ENCODE peak calls at places on chromosomes 16 and 17, in six cellular contexts. H is GM12878, Q is neural progenitor cell, G is heart left ventricle, U is IMR-90, S is A673. Z is an unnamed sample. For H3K9me3, the result is how much of the 10 kb centered on the place peaks cover.

GRCh38 chr16:3783516-3783915 is 66.2 kb upstream of the TRAP1 start:
- DNase-seq in H (no peak), Q (no peak), G (no peak), U (no peak), S (no peak), Z (no peak)

GRCh38 chr17:27457731-27458523 is 1.7 kb downstream of the KSR1 start:
- DNase-seq in H (no peak), Q (peak), G (no peak), U (peak), S (peak), Z (peak)

GRCh38 chr17:18987862-18988545 is 16.6 kb downstream of the FAM83G start:
- DNase-seq in H (no peak), Q (no peak), G (no peak), U (no peak), S (no peak), Z (no peak)

GRCh38 chr17:50272246-50272645 is 2.0 kb upstream of the TMEM92 start:
- DNase-seq in H (no peak), Q (no peak), G (peak), U (no peak), S (no peak), Z (no peak)

GRCh38 chr17:50501054-50501453 is 7.2 kb upstream of the MYCBPAP start:
- DNase-seq in H (no peak), Q (no peak), G (no peak), U (no peak), S (peak), Z (no peak)

GRCh38 chr16:89900885-89901284 is 17.8 kb upstream of the MC1R start:
- DNase-seq in H (no peak), Q (no peak), G (no peak), U (no peak), S (no peak), Z (no peak)

GRCh38 chr16:31404353-31405064 is 11.4 kb downstream of the ITGAD start:
- DNase-seq in H (no peak), Q (no peak), G (no peak), U (no peak), S (peak), Z (no peak)

GRCh38 chr17:39553326-39553945 is 54.3 kb downstream of the NEUROD2 start:
- DNase-seq in H (no peak), Q (no peak), G (no peak), U (peak), S (no peak), Z (no peak)

GRCh38 chr16:30602595-30603277 is 7.5 kb downstream of the ZNF689 start:
- DNase-seq in H (no peak), Q (no peak), G (no peak), U (peak), S (peak), Z (no peak)

GRCh38 chr17:49406791-49407190 is 7.9 kb downstream of the PHB1 start:
- DNase-seq in H (no peak), Q (no peak), G (no peak), U (no peak), S (no peak), Z (no peak)

GRCh38 chr16:66604376-66605176 is at the start of gene CMTM3:
- DNase-seq in H (no peak), Q (peak), G (peak), U (peak), S (peak), Z (peak)

GRCh38 chr17:49995055-49995738 is at the start of gene DLX3:
- DNase-seq in H (no peak), Q (peak), G (peak), U (peak), S (peak), Z (peak)

DNA sequence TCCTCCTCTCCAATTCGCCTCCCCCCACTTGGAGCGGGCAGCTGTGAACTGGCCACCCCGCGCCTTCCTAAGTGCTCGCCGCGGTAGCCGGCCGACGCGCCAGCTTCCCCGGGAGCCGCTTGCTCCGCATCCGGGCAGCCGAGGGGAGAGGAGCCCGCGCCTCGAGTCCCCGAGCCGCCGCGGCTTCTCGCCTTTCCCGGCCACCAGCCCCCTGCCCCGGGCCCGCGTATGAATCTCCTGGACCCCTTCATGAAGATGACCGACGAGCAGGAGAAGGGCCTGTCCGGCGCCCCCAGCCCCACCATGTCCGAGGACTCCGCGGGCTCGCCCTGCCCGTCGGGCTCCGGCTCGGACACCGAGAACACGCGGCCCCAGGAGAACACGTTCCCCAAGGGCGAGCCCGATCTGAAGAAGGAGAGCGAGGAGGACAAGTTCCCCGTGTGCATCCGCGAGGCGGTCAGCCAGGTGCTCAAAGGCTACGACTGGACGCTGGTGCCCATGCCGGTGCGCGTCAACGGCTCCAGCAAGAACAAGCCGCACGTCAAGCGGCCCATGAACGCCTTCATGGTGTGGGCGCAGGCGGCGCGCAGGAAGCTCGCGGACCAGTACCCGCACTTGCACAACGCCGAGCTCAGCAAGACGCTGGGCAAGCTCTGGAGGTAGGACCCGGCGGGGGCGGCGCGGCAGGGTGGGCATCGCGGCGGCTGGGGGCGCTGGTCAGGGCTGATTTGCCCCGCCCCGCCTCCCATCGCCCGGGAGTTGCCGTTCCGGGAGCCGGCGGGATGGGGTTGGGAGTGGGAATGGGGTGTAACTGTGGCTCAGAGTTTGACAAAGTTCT is 563 bp downstream of the SOX9 start:
- DNase-seq in H (no peak), Q (peak), G (peak), U (peak), S (peak), Z (no peak)
- H3K9me3 ChIP-seq in H (under half), Q (under half), G (under half), U (under half), S (under half), Z (under half)

DNA sequence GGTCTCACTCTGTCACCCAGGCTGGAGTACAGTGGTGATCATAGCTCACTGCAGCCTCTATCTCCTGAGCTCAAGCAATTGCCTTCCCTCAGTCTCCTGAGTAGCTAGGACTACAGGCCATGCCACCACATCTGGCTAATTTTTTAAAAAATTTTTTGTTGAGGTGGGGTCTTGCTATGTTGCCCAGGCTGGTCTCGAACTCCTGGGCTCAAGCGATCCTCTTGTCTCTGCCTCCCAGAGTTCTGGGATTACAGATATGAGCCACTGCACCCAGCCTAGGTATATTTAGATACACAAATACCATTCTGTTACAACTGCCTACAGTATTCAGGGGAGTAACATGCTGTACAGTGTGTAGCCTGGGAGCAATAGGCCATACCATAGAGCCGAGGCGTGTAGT is 14.3 kb downstream of the POLR3E start:
- DNase-seq in H (no peak), Q (no peak), G (no peak), U (no peak), S (no peak), Z (no peak)
- H3K9me3 ChIP-seq in H (under half), Q (under half), G (under half), U (under half), S (under half), Z (under half)

GRCh38 chr16:64784635-64785034 is 337.2 kb downstream of the CDH11 start:
- DNase-seq in H (no peak), Q (no peak), G (no peak), U (no peak), S (no peak), Z (no peak)
- H3K9me3 ChIP-seq in H (under half), Q (under half), G (under half), U (under half), S (under half), Z (under half)

GRCh38 chr17:22503322-22503899 is 811.1 kb downstream of the KCNJ18 start:
- DNase-seq in H (no peak), Q (no peak), G (no peak), U (no peak), S (no peak), Z (no peak)
- H3K9me3 ChIP-seq in H (under half), Q (under half), G (under half), U (under half), S (under half), Z (under half)

GRCh38 chr17:22469101-22469880 is 777.0 kb downstream of the KCNJ18 start:
- DNase-seq in H (no peak), Q (no peak), G (no peak), U (no peak), S (no peak), Z (no peak)
- H3K9me3 ChIP-seq in H (under half), Q (under half), G (under half), U (under half), S (under half), Z (under half)

GRCh38 chr16:75176926-75177325 is 28.6 kb downstream of the ZFP1 start:
- DNase-seq in H (no peak), Q (no peak), G (no peak), U (no peak), S (no peak), Z (no peak)

GRCh38 chr16:75179208-75179607 is 27.8 kb downstream of the CTRB2 start:
- DNase-seq in H (no peak), Q (no peak), G (no peak), U (no peak), S (no peak), Z (no peak)

GRCh38 chr16:75172578-75172977 is 24.3 kb downstream of the ZFP1 start:
- DNase-seq in H (no peak), Q (no peak), G (no peak), U (no peak), S (no peak), Z (no peak)

GRCh38 chr16:75169899-75170405 is 21.6 kb downstream of the ZFP1 start:
- DNase-seq in H (no peak), Q (no peak), G (no peak), U (no peak), S (no peak), Z (no peak)

DNA sequence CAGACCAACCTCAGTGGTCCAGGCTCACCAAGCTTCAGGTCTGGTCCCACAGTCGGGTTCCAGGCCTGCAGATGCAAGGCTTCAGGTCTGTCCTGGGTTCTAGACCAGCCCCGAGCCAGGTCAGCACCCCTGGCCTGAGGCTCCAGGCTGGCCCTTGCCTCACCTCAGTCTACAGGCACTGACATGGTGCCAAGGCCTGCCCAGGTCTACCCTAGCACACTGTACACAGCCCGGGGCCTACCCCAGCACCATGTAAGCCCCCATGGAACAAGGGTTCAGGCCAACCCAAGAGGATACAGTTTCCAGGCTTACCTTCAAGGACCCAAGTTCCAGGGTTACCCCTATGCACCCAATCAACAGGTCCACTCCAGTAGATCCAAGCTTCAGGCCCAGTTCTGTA is 26.8 kb downstream of the ZFP1 start:
- DNase-seq in H (no peak), Q (no peak), G (no peak), U (no peak), S (no peak), Z (no peak)
- H3K9me3 ChIP-seq in H (under half), Q (under half), G (under half), U (half or more), S (half or more), Z (under half)

DNA sequence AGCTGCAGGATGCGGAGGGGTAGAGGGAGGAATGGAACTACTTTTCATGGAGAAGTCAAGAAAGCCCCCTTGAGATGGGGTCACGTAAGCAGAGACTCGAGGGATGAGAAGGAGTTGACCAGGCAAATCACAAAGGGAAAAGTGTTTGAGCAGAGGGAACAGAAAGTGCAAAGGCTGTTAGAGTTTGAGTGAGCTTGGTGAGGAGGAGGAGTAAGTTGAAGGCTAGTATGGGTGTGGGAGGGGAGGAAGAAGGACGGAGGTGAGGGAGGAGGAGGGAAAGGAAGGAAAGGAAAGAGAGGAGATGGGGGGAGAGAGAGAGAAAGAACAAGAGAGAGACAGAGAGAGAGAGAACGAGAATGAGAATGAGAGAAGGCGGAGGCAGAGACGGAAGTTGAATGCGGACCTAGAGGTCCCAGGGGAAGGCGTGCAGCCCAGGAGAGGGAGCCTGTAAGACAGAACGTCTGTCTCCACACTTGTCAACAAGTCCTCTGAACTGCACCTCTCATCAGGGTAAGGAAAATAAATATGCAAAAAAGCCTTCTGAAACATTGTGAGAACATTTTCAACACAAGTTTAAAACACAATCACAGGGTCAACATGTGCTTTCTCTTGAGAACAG is 279.8 kb upstream of the EEF2KMT start:
- DNase-seq in H (no peak), Q (no peak), G (no peak), U (no peak), S (no peak), Z (no peak)
- H3K9me3 ChIP-seq in H (under half), Q (under half), G (under half), U (under half), S (under half), Z (under half)

GRCh38 chr17:22694362-22695227 is 1002.3 kb downstream of the KCNJ18 start:
- DNase-seq in H (no peak), Q (no peak), G (no peak), U (no peak), S (no peak), Z (no peak)
- H3K9me3 ChIP-seq in H (under half), Q (under half), G (under half), U (under half), S (under half), Z (under half)

GRCh38 chr16:69320731-69321073 is 9.6 kb downstream of the VPS4A start:
- DNase-seq in H (no peak), Q (no peak), G (no peak), U (no peak), S (no peak), Z (no peak)

GRCh38 chr16:69324013-69324531 is 6.3 kb downstream of the PDF start:
- DNase-seq in H (no peak), Q (no peak), G (peak), U (no peak), S (no peak), Z (no peak)

GRCh38 chr16:69323428-69323827 is 7.0 kb downstream of the PDF start:
- DNase-seq in H (no peak), Q (no peak), G (no peak), U (no peak), S (no peak), Z (no peak)

GRCh38 chr16:69321080-69321479 is 9.3 kb downstream of the PDF start:
- DNase-seq in H (no peak), Q (no peak), G (no peak), U (no peak), S (no peak), Z (no peak)

GRCh38 chr16:69322343-69322742 is 8.0 kb downstream of the PDF start:
- DNase-seq in H (no peak), Q (no peak), G (no peak), U (no peak), S (no peak), Z (no peak)
- H3K9me3 ChIP-seq in H (under half), Q (under half), G (under half), U (under half), S (under half), Z (under half)